ENCODE peak calls at places on chromosomes 7 and 10, in nine cellular contexts. A is GM04504, B is T-cell, C is SW480, H is T-helper 2 cell, L is uterus, Z is H7, J is AG08395, Y is HCT116. F is an unnamed sample.

GRCh38 chr10:94315975-94316464 is 46.7 kb downstream of the NOC3L start:
- DNase-seq in L (no peak), A (peak), C (no peak), H (no peak), Z (no peak), B (no peak), J (peak), Y (no peak), F (no peak)

GRCh38 chr7:26510226-26510957 is 218.7 kb downstream of the SNX10 start:
- DNase-seq in J (no peak), H (no peak), B (no peak), C (no peak), L (no peak), Z (no peak), Y (no peak), A (no peak), F (no peak)

GRCh38 chr7:16514271-16514670 is 12.4 kb upstream of the LRRC72 start:
- DNase-seq in A (no peak), B (no peak), C (no peak), L (no peak), Y (no peak), H (no peak), J (no peak), Z (no peak), F (no peak)

GRCh38 chr7:11748884-11749283 is 83.1 kb downstream of the THSD7A start:
- DNase-seq in J (no peak), Z (no peak), B (no peak), L (no peak), H (no peak), C (peak), A (no peak), Y (peak), F (no peak)

GRCh38 chr7:108585843-108586242 is 16.2 kb downstream of the DNAJB9 start:
- DNase-seq in Z (no peak), A (no peak), L (no peak), Y (no peak), B (no peak), C (no peak), H (no peak), J (no peak), F (no peak)

GRCh38 chr10:99540339-99540672 is 7.6 kb downstream of the NKX2-3 start:
- DNase-seq in J (no peak), B (no peak), H (no peak), Y (no peak), C (no peak), Z (peak), L (no peak), A (no peak), F (no peak)

GRCh38 chr7:26365897-26366267 is 74.2 kb downstream of the SNX10 start:
- DNase-seq in H (no peak), C (no peak), B (no peak), Y (no peak), L (no peak), A (no peak), J (no peak), Z (no peak), F (no peak)

GRCh38 chr10:108970016-108970415 is 953.3 kb downstream of the XPNPEP1 start:
- DNase-seq in Z (peak), H (no peak), C (peak), J (peak), Y (no peak), A (no peak), L (no peak), B (no peak), F (no peak)

GRCh38 chr10:24393206-24393605 is 184.3 kb downstream of the KIAA1217 start:
- DNase-seq in L (no peak), A (no peak), Y (no peak), C (no peak), B (no peak), J (no peak), Z (no peak), H (no peak), F (no peak)

GRCh38 chr7:74252893-74253292 is 1.3 kb downstream of the RFC2 start:
- DNase-seq in L (no peak), H (no peak), B (no peak), C (no peak), Z (no peak), Y (no peak), J (no peak), A (no peak), F (no peak)

GRCh38 chr7:137109966-137110930 is 233.3 kb downstream of the PTN start:
- DNase-seq in J (peak), Z (no peak), B (no peak), A (no peak), L (no peak), Y (no peak), C (no peak), H (no peak), F (no peak)

F was measured in activated T-helper 1 cell treated with anti-CD3 and anti-CD28 coated beads, Interleukin-12 subunit alpha, Interleukin-12 subunit beta, Interleukin-2, Interleukin-4 antibody, amounts not matched to agents 30 ng/mL and 10 ng/mL and 1 ng/mL, durations not matched to agents 14 hours and 24 hours and 36 hours.